ENCODE peak calls at places on chromosomes 4 and X, in five cellular contexts. B, O, Y, H and F are unnamed samples.

GRCh38 chrX:96685205-96686099 is 810 bp downstream of the DIAPH2 start:
- DNase-seq in Y (peak; percentile 11), H (peak; percentile 41), B (peak; percentile 29), O (peak; percentile 3), F (peak; percentile 17)

GRCh38 chr4:159682996-159683395 is 580.1 kb downstream of the RAPGEF2 start:
- DNase-seq in Y (no peak), B (no peak), O (no peak), H (peak; percentile 8), F (no peak)

GRCh38 chrX:131067846-131068745 is 9.9 kb downstream of the ARHGAP36 start:
- DNase-seq in Y (no peak), O (no peak), B (no peak), H (no peak), F (no peak)

GRCh38 chr4:55458164-55458563 is 62.4 kb downstream of the TMEM165 start:
- DNase-seq in B (no peak), H (peak; percentile 30), Y (no peak), O (no peak), F (no peak)

GRCh38 chrX:10041383-10041782 is 74.2 kb downstream of the CLDN34 start:
- DNase-seq in O (no peak), H (peak; percentile 73), B (no peak), Y (no peak), F (no peak)

GRCh38 chrX:64204252-64204651 is 1.3 kb downstream of the AMER1 start:
- DNase-seq in B (no peak), H (no peak), Y (no peak), O (no peak), F (no peak)

GRCh38 chrX:136210243-136210642 is 41.0 kb downstream of the MAP7D3 start:
- DNase-seq in O (no peak), Y (no peak), B (no peak), H (no peak), F (no peak)

GRCh38 chrX:45295587-45295986 is 94.9 kb upstream of the DIPK2B start:
- DNase-seq in O (no peak), H (peak; percentile 53), B (no peak), Y (no peak), F (no peak)

GRCh38 chrX:111181883-111182400 is 86.0 kb downstream of the PAK3 start:
- DNase-seq in O (no peak), H (no peak), Y (no peak), B (no peak), F (no peak)

GRCh38 chrX:3384330-3384729 is 37.9 kb upstream of the MXRA5 start:
- DNase-seq in O (no peak), B (no peak), H (peak; percentile 84), Y (no peak), F (no peak)

GRCh38 chr4:6368096-6368495 is 98.4 kb downstream of the WFS1 start:
- DNase-seq in O (no peak), B (no peak), Y (no peak), H (no peak), F (no peak)

GRCh38 chr4:67875011-67875410 is 8.8 kb downstream of the TMPRSS11D start:
- DNase-seq in O (no peak), Y (no peak), H (no peak), B (no peak), F (no peak)

GRCh38 chrX:108737754-108738153 is 1.4 kb upstream of the IRS4 start:
- DNase-seq in B (no peak), Y (no peak), H (no peak), O (no peak), F (no peak)

GRCh38 chrX:17488036-17488435 is 113.0 kb downstream of the NHS start:
- DNase-seq in H (peak; percentile 33), O (no peak), Y (no peak), B (no peak), F (no peak)